ENCODE peak calls at places on chromosome 5, in six cellular contexts. L is endothelial cell of umbilical vein, G is mesenchymal stem cell, V is fibroblast of lung, M is hepatocyte, F is aorta. Z is an unnamed sample.
A peak's percentile ranks its signal among the peaks of the same experiment; 100 is the strongest.

GRCh38 chr5:17365756-17366155 is 132.3 kb upstream of the TAF11L2 start:
- DNase-seq in F (no peak), G (peak; percentile 99), M (peak; percentile 28), L (no peak), V (peak; percentile 22), Z (no peak)

GRCh38 chr5:10485142-10485795 is 43.6 kb downstream of the ROPN1L start:
- DNase-seq in V (peak; percentile 96), F (no peak), G (peak; percentile 80), M (peak; percentile 78), L (peak; percentile 98), Z (peak; percentile 72)

GRCh38 chr5:1134478-1134877 is 22.6 kb upstream of the SLC12A7 start:
- DNase-seq in G (no peak), L (no peak), V (no peak), F (no peak), M (no peak), Z (no peak)

GRCh38 chr5:160464466-160464797 is 42.8 kb downstream of the PTTG1 start:
- DNase-seq in L (no peak), G (no peak), F (no peak), V (no peak), M (no peak), Z (no peak)

GRCh38 chr5:53479045-53479655 is 1.3 kb upstream of the FST start:
- DNase-seq in L (peak; percentile 50), M (peak; percentile 11), V (no peak), F (no peak), G (no peak), Z (no peak)

GRCh38 chr5:174831985-174832384 is 107.6 kb downstream of the MSX2 start:
- DNase-seq in M (no peak), V (no peak), G (no peak), F (no peak), L (no peak), Z (no peak)

GRCh38 chr5:159402328-159402727 is 72.0 kb upstream of the IL12B start:
- DNase-seq in L (no peak), M (no peak), V (no peak), G (no peak), F (no peak), Z (no peak)

GRCh38 chr5:79785983-79786382 is 96.3 kb downstream of the CMYA5 start:
- DNase-seq in V (no peak), M (no peak), L (no peak), G (no peak), F (no peak), Z (no peak)

GRCh38 chr5:33309780-33310345 is 130.9 kb upstream of the TARS1 start:
- DNase-seq in F (no peak), G (no peak), V (no peak), L (no peak), M (no peak), Z (no peak)

GRCh38 chr5:16934123-16934522 is 2.0 kb downstream of the MYO10 start:
- DNase-seq in M (peak; percentile 87), G (peak; percentile 84), V (peak; percentile 82), L (peak; percentile 86), F (no peak), Z (peak; percentile 69)

GRCh38 chr5:118891252-118891651 is 97.1 kb downstream of the DTWD2 start:
- DNase-seq in M (no peak), V (no peak), G (no peak), L (no peak), F (no peak), Z (no peak)

GRCh38 chr5:97542469-97542868 is 359.4 kb upstream of the RIOK2 start:
- DNase-seq in M (no peak), V (no peak), L (no peak), G (no peak), F (no peak), Z (no peak)

GRCh38 chr5:114243281-114243982 is 118.4 kb upstream of the KCNN2 start:
- DNase-seq in V (peak; percentile 84), L (no peak), M (no peak), F (no peak), G (peak; percentile 88), Z (no peak)

GRCh38 chr5:56900858-56901578 is 8.4 kb upstream of the SETD9 start:
- DNase-seq in F (no peak), M (peak; percentile 44), G (peak; percentile 58), V (peak; percentile 58), L (peak; percentile 57), Z (no peak)

GRCh38 chr5:170440771-170441370 is 51.7 kb upstream of the KCNMB1 start:
- DNase-seq in G (no peak), M (no peak), L (no peak), F (no peak), V (no peak), Z (no peak)

GRCh38 chr5:61409568-61409967 is 77.5 kb downstream of the ZSWIM6 start:
- DNase-seq in M (peak; percentile 63), F (no peak), L (peak; percentile 82), V (peak; percentile 93), G (peak; percentile 96), Z (no peak)

GRCh38 chr5:36298546-36298945 is 3.2 kb downstream of the RANBP3L start:
- DNase-seq in V (peak; percentile 31), L (no peak), M (no peak), F (no peak), G (no peak), Z (no peak)

GRCh38 chr5:83471405-83472212 is at the start of gene VCAN:
- DNase-seq in F (peak; percentile 87), M (peak; percentile 84), G (peak; percentile 92), V (peak; percentile 90), L (no peak), Z (peak; percentile 81)

GRCh38 chr5:176610430-176610763 is 441 bp upstream of the GPRIN1 start:
- DNase-seq in V (no peak), F (no peak), M (no peak), L (no peak), G (no peak), Z (no peak)

GRCh38 chr5:127400524-127400923 is 109.9 kb downstream of the MEGF10 start:
- DNase-seq in V (no peak), F (no peak), M (no peak), G (no peak), L (no peak), Z (no peak)

GRCh38 chr5:41641621-41642020 is 131.2 kb upstream of the PLCXD3 start:
- DNase-seq in M (no peak), G (no peak), V (peak; percentile 41), F (no peak), L (no peak), Z (no peak)

GRCh38 chr5:111680737-111681413 is 76.1 kb downstream of the NREP start:
- DNase-seq in F (no peak), G (peak; percentile 96), L (peak; percentile 99), M (peak; percentile 85), V (peak; percentile 98), Z (peak; percentile 88)

GRCh38 chr5:89769975-89770374 is 639.6 kb downstream of the CETN3 start:
- DNase-seq in V (peak; percentile 4), M (no peak), G (peak; percentile 55), F (no peak), L (peak; percentile 31), Z (no peak)

DNA sequence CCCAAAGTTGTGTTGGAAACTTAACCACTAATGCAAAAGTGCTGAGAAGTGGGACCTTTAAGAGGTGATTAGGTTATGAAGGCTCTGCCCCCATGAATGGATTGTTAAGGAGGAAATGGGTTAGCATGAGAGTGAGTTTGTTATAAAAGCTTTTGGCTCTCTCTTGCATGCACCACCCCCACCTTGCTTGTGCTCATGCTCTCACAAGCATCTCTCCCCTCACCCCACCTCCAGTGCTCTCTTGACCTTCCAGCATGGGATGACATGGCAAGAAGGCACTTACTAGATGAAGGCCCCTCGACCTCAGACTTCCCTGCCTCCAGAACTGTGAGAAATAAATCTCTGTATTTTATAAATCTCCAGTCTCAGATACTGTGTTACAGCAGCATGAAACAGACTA is 52.8 kb downstream of the RICTOR start:
- DNase-seq in L (no peak), M (no peak), V (no peak), G (no peak), F (no peak), Z (no peak)
- H3K4me3 ChIP-seq in L (no peak overlapping the region), M (no peak overlapping the region), V (no peak overlapping the region), G (no peak overlapping the region), F (no peak overlapping the region), Z (no peak overlapping the region)

DNA sequence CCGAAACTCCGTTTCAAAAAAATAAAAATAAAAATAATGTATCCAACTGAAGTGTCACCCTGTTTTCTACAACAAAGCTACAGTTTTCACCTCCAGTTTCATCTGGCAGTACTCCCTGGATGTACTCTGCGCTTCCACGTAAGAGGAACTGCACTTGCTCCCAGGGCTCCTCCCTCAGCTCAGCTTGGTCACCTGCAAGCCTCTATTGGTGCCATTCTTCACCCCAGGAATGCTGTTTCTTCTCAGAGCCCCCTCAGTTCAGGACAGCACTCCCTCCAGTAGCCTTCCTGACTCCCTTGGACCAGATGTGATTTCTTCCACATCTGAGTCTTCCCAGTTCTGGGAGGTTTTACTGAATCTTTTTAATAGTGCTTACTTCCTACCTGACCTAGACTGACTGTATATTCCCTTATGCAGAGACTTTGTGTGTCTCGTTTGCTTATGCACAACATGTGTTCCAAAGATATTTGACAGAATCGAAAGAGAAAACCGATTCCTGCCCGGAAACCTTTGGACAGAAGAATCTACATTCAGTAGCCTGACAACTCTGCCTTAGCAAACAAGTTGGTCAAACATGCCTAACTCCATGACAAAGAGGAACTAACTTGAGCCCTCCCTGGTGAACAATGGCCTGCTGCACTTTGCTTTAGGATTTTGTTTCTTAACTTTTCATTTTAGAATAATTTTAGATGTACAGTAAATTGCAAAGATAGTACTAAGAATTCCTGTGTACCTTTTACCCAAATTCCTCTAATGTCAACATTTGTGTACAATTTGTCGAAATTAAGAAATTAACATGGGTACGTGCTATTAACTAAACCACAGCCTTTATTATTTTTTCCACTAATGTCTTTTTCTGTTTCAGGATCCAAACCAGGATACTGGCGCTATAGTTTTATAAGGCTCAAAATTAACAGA is 814 bp downstream of the CCDC125 start:
- DNase-seq in M (peak; percentile 48), L (no peak), F (no peak), V (no peak), G (no peak), Z (no peak)
- H3K27ac ChIP-seq in M (peak overlapping the region; percentile 88), L (no peak overlapping the region), F (no peak overlapping the region), V (no peak overlapping the region), G (no peak overlapping the region), Z (peak overlapping the region; percentile 74)

GRCh38 chr5:179080724-179081123 is 20.6 kb downstream of the ZNF354C start:
- DNase-seq in G (no peak), M (no peak), V (no peak), L (no peak), F (no peak), Z (no peak)

DNA sequence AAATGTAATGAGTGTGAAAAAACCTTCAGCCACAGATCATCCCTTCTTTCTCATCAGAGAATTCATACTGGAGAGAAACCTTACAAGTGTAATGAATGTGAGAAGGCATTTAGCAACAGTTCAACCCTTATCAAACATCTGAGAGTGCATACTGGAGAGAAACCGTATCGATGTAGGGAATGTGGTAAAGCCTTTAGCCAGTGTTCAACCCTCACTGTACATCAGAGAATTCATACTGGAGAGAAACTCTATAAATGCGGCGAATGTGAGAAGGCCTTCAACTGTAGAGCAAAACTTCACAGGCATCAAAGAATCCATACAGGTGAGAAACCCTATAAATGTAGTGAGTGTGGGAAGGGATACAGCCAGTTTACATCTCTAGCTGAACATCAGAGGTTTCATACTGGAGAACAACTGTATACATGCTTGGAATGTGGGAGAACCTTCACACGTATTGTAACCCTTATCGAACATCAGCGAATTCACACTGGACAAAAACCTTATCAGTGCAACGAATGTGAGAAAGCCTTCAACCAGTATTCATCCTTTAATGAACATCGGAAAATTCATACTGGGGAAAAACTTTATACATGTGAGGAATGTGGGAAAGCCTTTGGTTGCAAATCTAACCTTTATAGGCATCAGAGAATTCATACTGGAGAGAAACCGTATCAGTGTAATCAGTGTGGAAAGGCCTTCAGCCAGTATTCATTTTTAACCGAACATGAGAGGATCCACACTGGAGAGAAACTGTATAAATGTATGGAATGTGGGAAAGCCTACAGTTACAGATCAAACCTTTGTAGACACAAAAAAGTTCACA is 19.2 kb downstream of the ZNF354C start:
- DNase-seq in M (no peak), F (no peak), V (no peak), L (no peak), G (peak; percentile 5), Z (no peak)
- H3K9me3 ChIP-seq in M (peaks cover 84% of the 10 kb centered on the region), F (peaks cover 34% of the 10 kb centered on the region), V (peaks cover 19% of the 10 kb centered on the region), L (peaks cover 23% of the 10 kb centered on the region), G (peaks cover 97% of the 10 kb centered on the region), Z (peaks cover 99% of the 10 kb centered on the region)

GRCh38 chr5:147631428-147631985 is 121.6 kb upstream of the DPYSL3 start:
- DNase-seq in M (no peak), F (no peak), L (no peak), G (no peak), V (no peak), Z (no peak)
- H3K4me3 ChIP-seq in M (no peak overlapping the region), F (no peak overlapping the region), L (no peak overlapping the region), G (no peak overlapping the region), V (no peak overlapping the region), Z (no peak overlapping the region)